ENCODE peak calls at places on chromosomes 7 and 10, in six cellular contexts. T is fibroblast of lung; O is stimulated activated CD8-positive, alpha-beta memory T cell treated with anti-CD3 and anti-CD28 coated beads, Interleukin-15, amount 100 ng/mL, for 24 hours; R is ovary; Z is stimulated activated CD4-positive, alpha-beta T cell treated with anti-CD3 and anti-CD28 coated beads, Interleukin-12 subunit alpha, Interleukin-12 subunit beta, amount 100 ng/mL, for 48 hours; W is HT-29. V is an unnamed sample.
A peak's percentile ranks its signal among the peaks of the same experiment; 100 is the strongest.

GRCh38 chr10:112082134-112082533 is 101.4 kb downstream of the GPAM start:
- DNase-seq in R (no peak), Z (no peak), W (no peak), O (no peak), T (no peak), V (peak; percentile 59)

GRCh38 chr7:64887756-64888508 is 15.1 kb upstream of the ZNF273 start:
- DNase-seq in T (no peak), W (no peak), Z (no peak), R (peak; percentile 52), O (no peak), V (peak; percentile 14)

GRCh38 chr10:115963848-115964247 is 309.2 kb downstream of the GFRA1 start:
- DNase-seq in O (no peak), Z (no peak), T (peak; percentile 42), W (peak; percentile 8), R (no peak), V (no peak)

GRCh38 chr10:97494151-97494550 is 4.1 kb downstream of the MMS19 start:
- DNase-seq in T (no peak), O (no peak), Z (no peak), R (no peak), W (no peak), V (no peak)

GRCh38 chr10:71625445-71626175 is 94.0 kb downstream of the C10orf105 start:
- DNase-seq in R (no peak), W (no peak), Z (no peak), O (no peak), T (no peak), V (no peak)

GRCh38 chr10:121078672-121079102 is 227.5 kb downstream of the WDR11 start:
- DNase-seq in Z (no peak), T (peak; percentile 61), R (no peak), W (peak; percentile 13), O (no peak), V (no peak)

GRCh38 chr7:116097365-116098009 is 66.9 kb upstream of the TFEC start:
- DNase-seq in T (peak; percentile 89), Z (no peak), W (peak; percentile 77), O (no peak), R (no peak), V (no peak)

GRCh38 chr10:108203905-108204527 is 1039.5 kb upstream of the SORCS1 start:
- DNase-seq in T (no peak), W (no peak), O (no peak), Z (no peak), R (no peak), V (no peak)

GRCh38 chr10:21927601-21928000 is 75.9 kb downstream of the DNAJC1 start:
- DNase-seq in W (no peak), O (no peak), R (no peak), Z (no peak), T (peak; percentile 84), V (no peak)

GRCh38 chr7:50331564-50332208 is 27.2 kb downstream of the IKZF1 start:
- DNase-seq in T (no peak), Z (no peak), O (no peak), R (no peak), W (no peak), V (no peak)

GRCh38 chr10:84683980-84684740 is 355.8 kb downstream of the CCSER2 start:
- DNase-seq in T (no peak), O (no peak), R (no peak), W (no peak), Z (no peak), V (no peak)

GRCh38 chr10:131178956-131179355 is 132.6 kb downstream of the TCERG1L start:
- DNase-seq in T (no peak), O (no peak), Z (no peak), W (no peak), R (peak; percentile 28), V (no peak)

GRCh38 chr10:61786728-61787127 is 114.8 kb upstream of the ARID5B start:
- DNase-seq in R (no peak), O (no peak), W (peak; percentile 23), T (peak; percentile 86), Z (no peak), V (peak; percentile 27)

GRCh38 chr7:100568936-100569844 is 4.5 kb downstream of the SAP25 start:
- DNase-seq in W (peak; percentile 61), R (peak; percentile 77), T (peak; percentile 38), O (no peak), Z (no peak), V (peak; percentile 87)

GRCh38 chr10:119725550-119726290 is at the start of gene INPP5F:
- DNase-seq in Z (peak; percentile 99), W (peak; percentile 98), O (peak; percentile 97), T (peak; percentile 96), R (peak; percentile 99), V (peak; percentile 100)

GRCh38 chr10:76868088-76868949 is 769.3 kb downstream of the KCNMA1 start:
- DNase-seq in W (no peak), O (no peak), R (no peak), Z (no peak), T (no peak), V (no peak)

GRCh38 chr7:149779502-149779805 is 6.1 kb upstream of the ZNF467 start:
- DNase-seq in R (no peak), T (no peak), W (no peak), O (no peak), Z (no peak), V (no peak)